ENCODE peak calls at places on chromosomes 6 and 20, in six cellular contexts. One of them, this sample, is unnamed. For H3K4me1, the result is how much of the 10 kb centered on the place peaks cover.

GRCh38 chr6:12973302-12973865 is 256.8 kb downstream of the PHACTR1 start:
- DNase-seq in CD8-positive, alpha-beta T cell: no peak
- DNase-seq in ovary: no peak
- DNase-seq in pancreas: no peak
- DNase-seq in colonic mucosa: no peak
- DNase-seq in right cardiac atrium: no peak
- DNase-seq in this sample: no peak

GRCh38 chr6:137904822-137905617 is 38.0 kb downstream of the TNFAIP3 start:
- DNase-seq in CD8-positive, alpha-beta T cell: peak
- DNase-seq in ovary: no peak
- DNase-seq in pancreas: peak
- DNase-seq in colonic mucosa: no peak
- DNase-seq in right cardiac atrium: no peak
- DNase-seq in this sample: no peak

GRCh38 chr20:36235892-36236785 is at the start of gene AAR2:
- DNase-seq in CD8-positive, alpha-beta T cell: peak
- DNase-seq in ovary: peak
- DNase-seq in pancreas: peak
- DNase-seq in colonic mucosa: peak
- DNase-seq in right cardiac atrium: peak
- DNase-seq in this sample: peak

GRCh38 chr6:161369339-161369738 is 95.5 kb upstream of the AGPAT4 start:
- DNase-seq in CD8-positive, alpha-beta T cell: no peak
- DNase-seq in ovary: no peak
- DNase-seq in pancreas: no peak
- DNase-seq in colonic mucosa: no peak
- DNase-seq in right cardiac atrium: no peak
- DNase-seq in this sample: no peak

GRCh38 chr6:55290736-55291135 is 36.5 kb upstream of the GFRAL start:
- DNase-seq in CD8-positive, alpha-beta T cell: no peak
- DNase-seq in ovary: no peak
- DNase-seq in pancreas: no peak
- DNase-seq in colonic mucosa: no peak
- DNase-seq in right cardiac atrium: no peak
- DNase-seq in this sample: no peak

GRCh38 chr6:101811108-101811507 is 417.6 kb downstream of the GRIK2 start:
- DNase-seq in CD8-positive, alpha-beta T cell: no peak
- DNase-seq in ovary: no peak
- DNase-seq in pancreas: no peak
- DNase-seq in colonic mucosa: no peak
- DNase-seq in right cardiac atrium: no peak
- DNase-seq in this sample: no peak

GRCh38 chr20:53870426-53871199 is 199.8 kb downstream of the BCAS1 start:
- DNase-seq in CD8-positive, alpha-beta T cell: no peak
- DNase-seq in ovary: no peak
- DNase-seq in pancreas: no peak
- DNase-seq in colonic mucosa: no peak
- DNase-seq in right cardiac atrium: no peak
- DNase-seq in this sample: no peak

GRCh38 chr6:110233769-110234374 is 53.6 kb downstream of the CDC40 start:
- DNase-seq in CD8-positive, alpha-beta T cell: no peak
- DNase-seq in ovary: no peak
- DNase-seq in pancreas: no peak
- DNase-seq in colonic mucosa: no peak
- DNase-seq in right cardiac atrium: no peak
- DNase-seq in this sample: no peak

GRCh38 chr6:36025932-36026327 is 1.5 kb upstream of the SLC26A8 start:
- DNase-seq in CD8-positive, alpha-beta T cell: no peak
- DNase-seq in ovary: no peak
- DNase-seq in pancreas: no peak
- DNase-seq in colonic mucosa: no peak
- DNase-seq in right cardiac atrium: no peak
- DNase-seq in this sample: no peak

GRCh38 chr6:89059227-89059626 is 21.3 kb upstream of the PNRC1 start:
- DNase-seq in CD8-positive, alpha-beta T cell: no peak
- DNase-seq in ovary: no peak
- DNase-seq in pancreas: no peak
- DNase-seq in colonic mucosa: no peak
- DNase-seq in right cardiac atrium: no peak
- DNase-seq in this sample: no peak

GRCh38 chr20:41551011-41551705 is 67.0 kb downstream of the CHD6 start:
- DNase-seq in CD8-positive, alpha-beta T cell: no peak
- DNase-seq in ovary: no peak
- DNase-seq in pancreas: no peak
- DNase-seq in colonic mucosa: no peak
- DNase-seq in right cardiac atrium: no peak
- DNase-seq in this sample: no peak

GRCh38 chr6:22194188-22194921 is 102.5 kb downstream of the PRL start:
- DNase-seq in CD8-positive, alpha-beta T cell: no peak
- DNase-seq in ovary: no peak
- DNase-seq in pancreas: no peak
- DNase-seq in colonic mucosa: no peak
- DNase-seq in right cardiac atrium: no peak
- DNase-seq in this sample: no peak

GRCh38 chr20:37342231-37343177 is 3.4 kb upstream of the SRC start:
- DNase-seq in CD8-positive, alpha-beta T cell: no peak
- DNase-seq in ovary: peak
- DNase-seq in pancreas: no peak
- DNase-seq in colonic mucosa: no peak
- DNase-seq in right cardiac atrium: peak
- DNase-seq in this sample: no peak

GRCh38 chr20:35468671-35469334 is 13.4 kb downstream of the CEP250 start:
- DNase-seq in CD8-positive, alpha-beta T cell: no peak
- DNase-seq in ovary: no peak
- DNase-seq in pancreas: no peak
- DNase-seq in colonic mucosa: no peak
- DNase-seq in right cardiac atrium: no peak
- DNase-seq in this sample: no peak

GRCh38 chr20:11457476-11457875 is 460.2 kb upstream of the BTBD3 start:
- DNase-seq in CD8-positive, alpha-beta T cell: no peak
- DNase-seq in ovary: no peak
- DNase-seq in pancreas: no peak
- DNase-seq in colonic mucosa: no peak
- DNase-seq in right cardiac atrium: no peak
- DNase-seq in this sample: no peak

GRCh38 chr6:34232901-34233300 is 3.8 kb upstream of the HMGA1 start:
- DNase-seq in CD8-positive, alpha-beta T cell: no peak
- DNase-seq in ovary: no peak
- DNase-seq in pancreas: no peak
- DNase-seq in colonic mucosa: no peak
- DNase-seq in right cardiac atrium: no peak
- DNase-seq in this sample: no peak

DNA sequence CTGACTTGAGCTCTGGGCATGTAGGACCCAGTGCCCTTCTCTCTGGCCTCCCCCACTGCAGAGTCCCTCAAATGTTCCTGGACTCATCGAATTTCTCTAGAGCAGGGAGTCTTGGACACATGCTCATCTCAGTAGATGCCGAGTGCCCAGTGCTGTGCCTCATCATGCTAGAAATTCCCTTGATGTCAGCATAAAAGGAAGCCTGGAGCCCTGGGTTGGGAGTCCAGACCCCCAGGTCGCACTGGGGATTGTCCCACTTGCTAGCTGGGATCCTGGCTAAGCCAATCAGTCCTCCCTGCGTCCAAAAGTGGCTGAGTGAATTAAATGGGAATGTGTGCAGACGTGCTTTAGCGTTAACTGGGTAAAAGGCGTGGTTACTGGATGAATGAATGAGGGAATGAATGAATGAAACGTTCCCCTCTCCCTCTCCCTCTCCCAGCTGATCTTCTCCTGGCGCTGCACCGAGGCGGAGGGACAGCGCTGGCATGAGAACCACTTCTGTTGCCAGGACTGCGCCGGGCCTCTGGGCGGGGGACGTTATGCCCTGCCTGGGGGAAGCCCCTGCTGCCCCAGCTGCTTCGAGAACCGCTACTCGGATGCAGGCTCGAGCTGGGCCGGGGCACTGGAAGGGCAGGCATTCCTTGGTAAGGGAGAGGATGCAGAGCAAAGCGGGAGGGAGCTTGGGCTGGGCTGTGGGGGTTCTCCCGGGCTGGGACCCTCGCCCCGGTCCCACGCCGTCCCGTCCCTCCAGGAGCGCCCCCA is 1.6 kb upstream of the TOMM6 start:
- DNase-seq in CD8-positive, alpha-beta T cell: no peak
- DNase-seq in ovary: no peak
- DNase-seq in pancreas: no peak
- DNase-seq in colonic mucosa: peak
- DNase-seq in right cardiac atrium: peak
- DNase-seq in this sample: peak
- H3K4me1 ChIP-seq in CD8-positive, alpha-beta T cell: under half
- H3K4me1 ChIP-seq in ovary: under half
- H3K4me1 ChIP-seq in pancreas: under half
- H3K4me1 ChIP-seq in colonic mucosa: under half
- H3K4me1 ChIP-seq in right cardiac atrium: under half
- H3K4me1 ChIP-seq in this sample: under half

DNA sequence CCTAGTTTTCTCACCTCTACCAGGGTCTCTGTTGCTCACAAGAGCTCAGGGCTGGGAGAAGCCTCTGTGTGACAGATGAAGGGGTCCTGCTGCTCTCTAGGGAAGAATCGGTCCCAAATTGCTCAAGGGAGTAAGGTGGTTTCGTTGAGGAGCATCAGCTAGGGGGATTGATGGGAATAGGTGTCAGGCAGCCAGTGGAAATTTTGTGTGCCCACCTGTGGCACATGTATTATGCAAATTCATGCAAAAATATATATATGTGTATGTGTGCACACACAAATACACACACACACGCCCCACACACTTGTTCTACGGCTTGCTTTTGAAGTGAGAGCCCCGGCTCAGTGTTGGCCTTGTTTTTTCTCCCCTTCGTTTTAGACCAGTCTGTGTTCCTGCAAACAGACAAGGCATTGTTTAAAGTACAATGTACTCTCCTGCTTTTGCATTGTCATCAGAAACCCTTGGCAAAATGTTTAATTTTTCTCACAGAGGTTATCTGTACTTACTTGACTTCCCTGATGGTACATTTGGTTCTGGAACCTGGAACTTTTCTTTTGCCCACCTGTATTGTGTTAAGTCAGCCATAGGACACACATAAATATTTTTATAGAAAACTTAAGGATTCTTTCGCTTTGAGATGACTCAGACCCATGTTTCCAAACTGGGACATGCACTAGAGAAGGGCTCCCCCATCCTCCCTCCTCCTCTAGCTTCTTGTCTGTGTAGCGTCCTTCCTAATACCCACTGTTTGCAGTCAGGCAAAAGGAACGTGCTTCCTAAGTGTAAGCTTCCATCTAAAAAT is 26.7 kb downstream of the FOXO3 start:
- DNase-seq in CD8-positive, alpha-beta T cell: no peak
- DNase-seq in ovary: no peak
- DNase-seq in pancreas: no peak
- DNase-seq in colonic mucosa: no peak
- DNase-seq in right cardiac atrium: no peak
- DNase-seq in this sample: no peak
- H3K27ac ChIP-seq in CD8-positive, alpha-beta T cell: no peak
- H3K27ac ChIP-seq in ovary: peak
- H3K27ac ChIP-seq in pancreas: peak
- H3K27ac ChIP-seq in colonic mucosa: peak
- H3K27ac ChIP-seq in right cardiac atrium: peak
- H3K27ac ChIP-seq in this sample: no peak

DNA sequence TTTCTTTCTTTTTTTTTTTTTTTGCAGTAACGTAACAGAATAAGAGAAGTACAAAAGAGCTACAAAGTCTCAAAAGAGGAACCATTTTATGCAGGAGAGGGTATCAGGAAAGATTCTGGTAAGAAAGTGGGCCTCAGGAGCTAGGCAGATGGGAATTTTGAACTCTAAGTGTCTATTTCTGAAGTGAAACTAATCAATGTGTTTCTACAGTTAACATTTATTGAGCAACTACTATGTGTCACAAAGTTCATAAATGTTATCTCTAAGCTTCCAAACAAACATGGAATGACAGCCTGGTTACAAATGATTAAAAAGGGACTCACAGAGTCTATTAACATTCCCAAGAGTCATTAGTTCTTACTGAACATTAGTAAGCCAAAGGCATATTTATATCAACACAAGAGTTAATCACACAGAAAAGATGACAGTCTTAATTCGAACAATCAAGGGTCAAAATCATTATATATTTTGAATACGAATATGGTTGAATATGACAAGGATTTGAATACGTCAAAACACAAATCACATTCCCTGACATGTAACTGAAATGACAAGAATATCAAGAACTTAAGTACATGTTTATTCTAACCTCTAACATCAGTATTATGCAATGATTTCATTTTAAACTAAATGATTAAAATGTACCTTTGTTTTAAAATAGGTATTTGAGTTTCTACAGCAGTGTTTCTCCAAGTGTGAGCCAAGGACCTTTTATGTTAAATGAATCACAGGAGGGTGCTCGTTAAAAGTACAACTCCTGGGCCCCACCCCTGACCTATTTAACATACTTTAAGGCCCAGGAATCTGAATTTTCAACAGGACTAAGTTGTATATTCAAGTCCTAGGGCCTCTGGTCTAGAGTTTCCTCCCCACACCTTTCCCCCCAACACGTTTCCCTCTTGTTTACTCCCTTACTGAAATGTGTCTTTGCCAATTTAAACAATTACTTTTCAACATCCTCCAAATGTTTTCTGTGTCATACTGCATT is 89.7 kb downstream of the ATXN1 start:
- DNase-seq in CD8-positive, alpha-beta T cell: no peak
- DNase-seq in ovary: no peak
- DNase-seq in pancreas: no peak
- DNase-seq in colonic mucosa: no peak
- DNase-seq in right cardiac atrium: no peak
- DNase-seq in this sample: no peak
- H3K4me1 ChIP-seq in CD8-positive, alpha-beta T cell: under half
- H3K4me1 ChIP-seq in ovary: under half
- H3K4me1 ChIP-seq in pancreas: under half
- H3K4me1 ChIP-seq in colonic mucosa: under half
- H3K4me1 ChIP-seq in right cardiac atrium: under half
- H3K4me1 ChIP-seq in this sample: under half

DNA sequence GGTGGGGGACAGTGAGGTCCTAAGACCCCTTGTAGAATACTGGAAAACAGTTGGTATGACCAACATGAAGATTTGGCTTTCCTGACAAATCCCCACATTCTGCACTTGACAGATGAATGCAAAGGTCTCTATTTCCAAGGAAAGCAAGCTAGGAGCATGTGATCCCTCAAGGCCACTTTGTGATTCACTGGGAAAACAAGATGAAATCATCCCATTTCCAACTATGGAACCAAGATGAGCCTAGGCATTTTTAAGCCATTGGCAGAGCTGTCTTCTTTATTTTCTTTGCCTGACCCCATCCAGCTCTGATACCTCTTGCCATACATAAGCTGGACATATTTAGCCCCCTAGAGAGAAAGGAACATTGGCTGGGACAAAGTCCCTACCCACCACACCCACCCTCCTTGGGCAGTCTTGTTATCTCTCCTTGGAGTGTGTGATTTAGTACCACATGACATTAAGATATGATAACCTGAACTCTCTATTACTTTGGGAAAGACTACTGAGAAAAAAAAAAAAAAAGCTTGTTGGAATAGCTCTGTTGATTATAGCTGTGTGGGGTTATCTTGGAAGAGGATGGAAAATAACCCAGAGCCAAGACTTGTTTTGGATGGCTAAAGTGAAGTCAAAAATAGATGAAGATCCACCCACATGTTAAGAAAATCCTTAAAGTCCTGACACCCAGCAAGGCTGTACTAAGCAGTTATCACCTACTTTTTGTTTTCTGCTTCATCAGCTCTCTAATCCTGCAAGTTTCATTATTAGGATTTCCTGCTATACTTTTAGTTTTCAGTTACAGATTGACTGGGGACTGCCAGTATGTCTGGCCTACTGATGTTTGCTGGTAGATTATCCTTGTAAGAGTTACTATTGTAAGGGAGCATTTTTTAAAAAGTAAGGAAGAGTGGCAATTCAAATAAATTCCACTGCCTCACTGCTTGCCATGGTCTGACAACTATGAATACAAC is 90.1 kb upstream of the PREP start:
- DNase-seq in CD8-positive, alpha-beta T cell: no peak
- DNase-seq in ovary: no peak
- DNase-seq in pancreas: no peak
- DNase-seq in colonic mucosa: no peak
- DNase-seq in right cardiac atrium: no peak
- DNase-seq in this sample: no peak
- H3K27ac ChIP-seq in CD8-positive, alpha-beta T cell: no peak
- H3K27ac ChIP-seq in ovary: peak
- H3K27ac ChIP-seq in pancreas: no peak
- H3K27ac ChIP-seq in colonic mucosa: no peak
- H3K27ac ChIP-seq in right cardiac atrium: peak
- H3K27ac ChIP-seq in this sample: no peak